ENCODE peak calls at places on chromosomes 4 and X, in five cellular contexts. N is cardiac muscle cell, H is tibial nerve, K is fibroblast of lung, J is GM23248. E is an unnamed sample.
A peak's percentile ranks its signal among the peaks of the same experiment; 100 is the strongest.

GRCh38 chr4:138522366-138522765 is 280.2 kb upstream of the SLC7A11 start:
- DNase-seq in N (peak; percentile 45), H (no peak), K (peak; percentile 37), J (peak; percentile 56), E (no peak)

GRCh38 chr4:107255114-107255513 is 219.0 kb upstream of the DKK2 start:
- DNase-seq in N (peak; percentile 5), H (no peak), K (no peak), J (peak; percentile 21), E (no peak)

GRCh38 chr4:26197018-26197779 is 123.6 kb upstream of the RBPJ start:
- DNase-seq in N (peak; percentile 79), H (no peak), K (peak; percentile 94), J (peak; percentile 96), E (no peak)

GRCh38 chr4:78592104-78592783 is 40.7 kb downstream of the ANXA3 start:
- DNase-seq in N (no peak), H (no peak), K (no peak), J (peak; percentile 16), E (no peak)

GRCh38 chr4:159105761-159106243 is 2.9 kb downstream of the RAPGEF2 start:
- DNase-seq in N (peak; percentile 55), H (no peak), K (peak; percentile 61), J (peak; percentile 67), E (no peak)

GRCh38 chrX:151789179-151789800 is 54.7 kb downstream of the CNGA2 start:
- DNase-seq in N (peak; percentile 86), H (peak; percentile 13), K (peak; percentile 52), J (peak; percentile 88), E (peak; percentile 82)

GRCh38 chrX:123990602-123991001 is 29.1 kb downstream of the STAG2 start:
- DNase-seq in N (peak; percentile 6), H (no peak), K (no peak), J (no peak), E (no peak)

GRCh38 chr4:71189471-71189870 is 149.3 kb upstream of the SLC4A4 start:
- DNase-seq in N (peak; percentile 42), H (no peak), K (peak; percentile 79), J (peak; percentile 61), E (no peak)

GRCh38 chr4:185283723-185284122 is 74.3 kb downstream of the SNX25 start:
- DNase-seq in N (peak; percentile 31), H (no peak), K (peak; percentile 62), J (peak; percentile 52), E (no peak)

GRCh38 chrX:8455600-8455999 is 9.0 kb upstream of the VCX3B start:
- DNase-seq in N (peak; percentile 4), H (no peak), K (no peak), J (no peak), E (no peak)

GRCh38 chr4:82852751-82853053 is 38.3 kb downstream of the SEC31A start:
- DNase-seq in N (no peak), H (no peak), K (no peak), J (no peak), E (no peak)

GRCh38 chrX:133983243-133983973 is 2.0 kb downstream of the GPC3 start:
- DNase-seq in N (no peak), H (no peak), K (no peak), J (no peak), E (no peak)

GRCh38 chr4:158068063-158068462 is 104.8 kb downstream of the GASK1B start:
- DNase-seq in N (peak; percentile 58), H (no peak), K (no peak), J (peak; percentile 23), E (no peak)

GRCh38 chr4:140743194-140743931 is 12.8 kb downstream of the TBC1D9 start:
- DNase-seq in N (no peak), H (no peak), K (no peak), J (peak; percentile 79), E (no peak)

GRCh38 chr4:110196871-110197420 is 1.5 kb downstream of the ELOVL6 start:
- DNase-seq in N (peak; percentile 61), H (peak; percentile 15), K (no peak), J (peak; percentile 70), E (peak; percentile 69)

GRCh38 chr4:80005863-80006262 is 67.2 kb downstream of the ANTXR2 start:
- DNase-seq in N (no peak), H (no peak), K (no peak), J (no peak), E (no peak)

GRCh38 chr4:84920591-84920990 is 45.9 kb downstream of the WDFY3 start:
- DNase-seq in N (peak; percentile 84), H (no peak), K (peak; percentile 88), J (peak; percentile 86), E (no peak)

GRCh38 chr4:19399001-19399400 is 852.7 kb upstream of the SLIT2 start:
- DNase-seq in N (no peak), H (no peak), K (peak; percentile 54), J (peak; percentile 56), E (no peak)

GRCh38 chr4:156362581-156362980 is 408.9 kb upstream of the CTSO start:
- DNase-seq in N (peak; percentile 3), H (no peak), K (peak; percentile 45), J (peak; percentile 50), E (no peak)

GRCh38 chr4:183099537-183100297 is 660 bp downstream of the WWC2 start:
- DNase-seq in N (no peak), H (no peak), K (no peak), J (peak; percentile 56), E (peak; percentile 68)

GRCh38 chr4:163148466-163149336 is 18.0 kb downstream of the NAF1 start:
- DNase-seq in N (no peak), H (no peak), K (no peak), J (no peak), E (no peak)

DNA sequence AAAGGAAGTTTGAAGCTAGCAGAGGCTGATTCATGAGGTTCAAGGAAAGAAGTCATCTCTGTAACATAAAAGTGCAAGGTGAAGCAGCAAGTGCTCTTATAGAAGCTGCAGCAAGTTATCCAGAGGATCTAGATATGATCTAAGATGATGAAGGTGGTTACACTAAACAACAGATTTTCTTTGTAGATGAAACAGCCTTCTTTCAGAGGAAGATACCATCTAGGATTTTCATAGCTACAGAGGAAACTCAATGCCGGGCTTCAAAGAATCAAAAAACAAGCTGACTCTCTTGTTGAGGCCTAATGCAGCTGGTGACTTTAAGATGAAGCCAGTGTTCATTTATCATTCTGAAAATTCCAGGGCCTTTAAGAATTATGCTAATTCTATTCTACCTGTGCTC is 28.8 kb downstream of the NR0B1 start:
- DNase-seq in N (no peak), H (no peak), K (no peak), J (no peak), E (no peak)
- H3K27me3 ChIP-seq in N (no peaks in the 10 kb centered on the region), H (no peaks in the 10 kb centered on the region), K (no peaks in the 10 kb centered on the region), J (no peaks in the 10 kb centered on the region), E (no peaks in the 10 kb centered on the region)

DNA sequence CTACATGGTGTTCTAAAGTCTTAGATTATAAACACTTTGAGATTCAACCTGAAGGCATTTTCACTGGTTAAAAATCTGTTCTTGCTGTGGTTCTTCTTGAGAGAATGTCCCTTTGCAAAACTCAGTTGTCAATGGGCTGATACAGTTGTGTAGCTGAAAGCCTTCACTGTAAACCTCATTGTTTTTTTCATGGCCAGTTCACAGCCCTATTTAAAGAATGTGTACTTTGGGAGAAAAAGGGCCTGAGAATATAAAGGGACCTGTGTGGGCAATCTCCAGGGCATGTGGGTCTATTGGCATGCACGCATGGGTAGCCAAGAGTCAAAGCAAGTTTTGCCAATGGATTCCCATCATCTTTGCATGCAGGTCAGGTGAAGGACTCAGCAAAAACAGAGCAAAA is 7.8 kb upstream of the MAP7D3 start:
- DNase-seq in N (no peak), H (no peak), K (no peak), J (no peak), E (no peak)
- H3K27me3 ChIP-seq in N (no peaks in the 10 kb centered on the region), H (no peaks in the 10 kb centered on the region), K (no peaks in the 10 kb centered on the region), J (no peaks in the 10 kb centered on the region), E (no peaks in the 10 kb centered on the region)

GRCh38 chr4:4388836-4389575 is 2.1 kb downstream of the NSG1 start:
- DNase-seq in N (no peak), H (no peak), K (no peak), J (no peak), E (no peak)
- H3K27me3 ChIP-seq in N (peaks cover 82% of the 10 kb centered on the region), H (no peaks in the 10 kb centered on the region), K (peaks cover 53% of the 10 kb centered on the region), J (peaks cover 65% of the 10 kb centered on the region), E (peaks cover 9% of the 10 kb centered on the region)

DNA sequence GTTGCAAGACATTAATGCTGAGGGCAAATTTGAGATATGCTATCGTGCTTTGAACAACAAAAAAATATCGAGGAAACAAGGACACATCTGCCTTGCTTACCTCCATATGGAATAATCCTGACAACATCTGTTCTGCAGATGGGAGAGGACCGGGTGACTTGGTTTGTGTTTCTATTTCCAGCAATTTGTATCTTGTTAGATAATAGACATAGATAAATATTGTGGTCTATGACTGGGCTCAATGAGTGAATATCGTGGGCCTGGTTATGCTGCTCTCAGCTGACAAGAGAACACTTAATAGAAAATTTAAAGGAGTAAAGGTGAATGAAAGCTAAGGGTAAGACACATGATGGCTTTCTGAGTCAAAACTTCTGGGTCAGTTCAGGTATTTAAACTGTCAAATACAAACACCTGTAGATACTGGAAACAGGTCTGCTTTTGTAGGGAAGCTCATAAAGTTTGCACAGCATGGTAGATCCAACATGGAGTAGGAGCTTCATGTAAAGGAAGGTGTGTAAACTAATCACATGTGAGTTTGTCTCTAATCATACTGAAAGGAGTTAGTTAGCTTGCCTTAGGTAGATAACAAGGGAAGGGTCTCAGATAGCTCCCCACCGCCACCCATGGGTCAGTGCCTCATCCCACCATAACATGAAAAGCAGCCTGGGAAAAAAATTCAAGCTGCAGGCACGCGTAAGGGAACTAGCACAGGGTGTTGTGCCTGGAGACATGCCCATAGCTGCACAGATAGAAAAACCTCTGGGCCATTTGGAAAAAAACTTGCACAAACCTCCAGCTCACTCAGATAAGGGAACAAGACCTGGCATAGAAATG is 904.1 kb upstream of the EPHA5 start:
- DNase-seq in N (peak; percentile 70), H (no peak), K (peak; percentile 53), J (no peak), E (no peak)
- H3K27me3 ChIP-seq in N (no peaks in the 10 kb centered on the region), H (no peaks in the 10 kb centered on the region), K (no peaks in the 10 kb centered on the region), J (no peaks in the 10 kb centered on the region), E (no peaks in the 10 kb centered on the region)

DNA sequence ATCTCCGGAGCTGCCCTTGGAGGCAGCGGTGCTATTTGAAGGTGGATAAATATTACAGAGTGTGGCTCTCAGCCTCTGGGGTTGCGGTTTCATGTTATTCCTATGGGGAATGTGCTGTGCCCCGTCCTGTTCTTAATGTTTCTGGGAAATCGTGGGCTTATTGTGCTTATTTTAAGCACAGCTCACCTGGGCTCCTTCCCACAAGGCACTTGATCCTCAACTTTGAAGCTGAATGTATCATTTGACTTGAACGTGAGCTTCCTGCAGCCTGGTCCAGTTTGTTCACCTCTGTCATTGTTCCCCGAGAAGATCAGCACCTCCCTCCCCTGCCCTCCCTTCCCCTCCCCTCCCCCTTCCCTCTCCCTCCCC is 3.9 kb downstream of the SORCS2 start:
- DNase-seq in N (no peak), H (peak; percentile 3), K (no peak), J (no peak), E (no peak)
- H3K27me3 ChIP-seq in N (peaks cover 38% of the 10 kb centered on the region), H (no peaks in the 10 kb centered on the region), K (peaks cover 30% of the 10 kb centered on the region), J (peaks cover 7% of the 10 kb centered on the region), E (peaks cover 23% of the 10 kb centered on the region)

GRCh38 chrX:68789966-68790365 is 38.9 kb upstream of the EFNB1 start:
- DNase-seq in N (no peak), H (no peak), K (no peak), J (no peak), E (no peak)
- H3K27me3 ChIP-seq in N (no peaks in the 10 kb centered on the region), H (no peaks in the 10 kb centered on the region), K (no peaks in the 10 kb centered on the region), J (no peaks in the 10 kb centered on the region), E (no peaks in the 10 kb centered on the region)

DNA sequence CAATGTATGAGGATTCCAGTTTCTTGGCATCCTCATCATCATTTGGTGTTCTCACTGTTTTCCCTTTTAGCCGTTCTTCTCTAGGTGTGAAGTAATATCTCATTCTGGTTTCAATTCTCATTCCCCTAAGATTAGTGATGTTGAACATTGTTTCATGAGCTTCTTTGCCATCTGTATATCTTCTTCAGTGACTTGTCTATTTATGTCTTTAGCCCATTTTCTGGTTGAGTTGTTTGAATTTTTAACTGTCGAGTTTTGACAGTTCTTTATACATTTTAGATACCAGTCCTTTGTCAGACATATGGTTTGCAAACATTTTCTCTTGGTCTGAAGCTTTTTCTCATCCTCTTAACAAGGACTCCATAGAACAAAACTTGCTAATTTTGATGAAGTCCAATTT is 101.1 kb downstream of the NHSL2 start:
- DNase-seq in N (no peak), H (no peak), K (no peak), J (no peak), E (no peak)
- H3K27me3 ChIP-seq in N (no peaks in the 10 kb centered on the region), H (no peaks in the 10 kb centered on the region), K (peaks cover 2% of the 10 kb centered on the region), J (no peaks in the 10 kb centered on the region), E (no peaks in the 10 kb centered on the region)

E was measured in ascending aorta.